ENCODE peak calls at places on chromosome 5, in six cellular contexts. H is IMR-90, L is H1, K is trophoblast cell, Q is neuronal stem cell, G is mesenchymal stem cell. V is an unnamed sample.

GRCh38 chr5:179906795-179907569 is 715 bp downstream of the TBC1D9B start:
- DNase-seq in L (peak), Q (no peak), H (peak), G (peak), K (no peak), V (peak)

GRCh38 chr5:127290946-127291763 is 559 bp downstream of the MEGF10 start:
- DNase-seq in L (no peak), H (no peak), Q (no peak), K (no peak), G (no peak), V (no peak)

GRCh38 chr5:77152441-77152840 is 58.0 kb upstream of the PDE8B start:
- DNase-seq in K (no peak), G (no peak), Q (no peak), L (no peak), H (no peak), V (no peak)

GRCh38 chr5:99176186-99176585 is 247.4 kb upstream of the CHD1 start:
- DNase-seq in Q (no peak), G (peak), L (no peak), H (no peak), K (peak), V (no peak)

GRCh38 chr5:158599132-158599531 is 500.6 kb downstream of the EBF1 start:
- DNase-seq in H (peak), K (no peak), L (no peak), G (no peak), Q (no peak), V (no peak)

GRCh38 chr5:80156156-80156555 is 99.7 kb downstream of the SERINC5 start:
- DNase-seq in L (no peak), Q (no peak), G (peak), K (no peak), H (peak), V (no peak)

GRCh38 chr5:159581502-159582249 is 251.4 kb upstream of the IL12B start:
- DNase-seq in G (peak), K (no peak), H (peak), L (no peak), Q (no peak), V (no peak)

GRCh38 chr5:78975035-78975434 is 10.1 kb downstream of the ARSB start:
- DNase-seq in Q (no peak), H (no peak), L (no peak), G (no peak), K (no peak), V (no peak)

GRCh38 chr5:154129013-154129412 is 61.5 kb upstream of the GALNT10 start:
- DNase-seq in Q (no peak), G (no peak), H (no peak), K (no peak), L (no peak), V (no peak)

GRCh38 chr5:177325868-177326381 is 14.2 kb upstream of the MXD3 start:
- DNase-seq in H (no peak), L (no peak), Q (no peak), G (no peak), K (peak), V (no peak)

GRCh38 chr5:96565843-96566242 is 96.3 kb upstream of the CAST start:
- DNase-seq in Q (no peak), G (peak), K (no peak), H (peak), L (no peak), V (no peak)

GRCh38 chr5:6598351-6598900 is 34.4 kb downstream of the NSUN2 start:
- DNase-seq in H (peak), Q (no peak), K (no peak), G (no peak), L (no peak), V (no peak)

GRCh38 chr5:56481147-56481997 is 248.2 kb upstream of the ANKRD55 start:
- DNase-seq in Q (peak), K (peak), G (peak), H (peak), L (peak), V (peak)

GRCh38 chr5:132431682-132432081 is 58.9 kb downstream of the IRF1 start:
- DNase-seq in L (no peak), H (no peak), K (no peak), G (no peak), Q (no peak), V (no peak)

GRCh38 chr5:93385665-93386064 is 195.4 kb downstream of the NR2F1-AS1 start:
- DNase-seq in G (no peak), H (peak), Q (no peak), L (no peak), K (no peak), V (no peak)

GRCh38 chr5:584846-585245 is 27.3 kb upstream of the CEP72 start:
- DNase-seq in G (no peak), Q (no peak), K (no peak), L (no peak), H (no peak), V (no peak)

GRCh38 chr5:88145603-88146467 is 122.8 kb downstream of the TMEM161B start:
- DNase-seq in L (peak), G (peak), H (no peak), K (peak), Q (peak), V (peak)

GRCh38 chr5:25459082-25459481 is 814.3 kb upstream of the CDH10 start:
- DNase-seq in G (no peak), K (no peak), H (no peak), L (no peak), Q (no peak), V (no peak)

GRCh38 chr5:94778299-94778698 is 159.8 kb downstream of the SLF1 start:
- DNase-seq in H (no peak), Q (no peak), K (no peak), G (no peak), L (no peak), V (peak)

GRCh38 chr5:108259306-108259705 is 122.6 kb downstream of the FBXL17 start:
- DNase-seq in L (no peak), G (peak), K (peak), Q (no peak), H (peak), V (no peak)

DNA sequence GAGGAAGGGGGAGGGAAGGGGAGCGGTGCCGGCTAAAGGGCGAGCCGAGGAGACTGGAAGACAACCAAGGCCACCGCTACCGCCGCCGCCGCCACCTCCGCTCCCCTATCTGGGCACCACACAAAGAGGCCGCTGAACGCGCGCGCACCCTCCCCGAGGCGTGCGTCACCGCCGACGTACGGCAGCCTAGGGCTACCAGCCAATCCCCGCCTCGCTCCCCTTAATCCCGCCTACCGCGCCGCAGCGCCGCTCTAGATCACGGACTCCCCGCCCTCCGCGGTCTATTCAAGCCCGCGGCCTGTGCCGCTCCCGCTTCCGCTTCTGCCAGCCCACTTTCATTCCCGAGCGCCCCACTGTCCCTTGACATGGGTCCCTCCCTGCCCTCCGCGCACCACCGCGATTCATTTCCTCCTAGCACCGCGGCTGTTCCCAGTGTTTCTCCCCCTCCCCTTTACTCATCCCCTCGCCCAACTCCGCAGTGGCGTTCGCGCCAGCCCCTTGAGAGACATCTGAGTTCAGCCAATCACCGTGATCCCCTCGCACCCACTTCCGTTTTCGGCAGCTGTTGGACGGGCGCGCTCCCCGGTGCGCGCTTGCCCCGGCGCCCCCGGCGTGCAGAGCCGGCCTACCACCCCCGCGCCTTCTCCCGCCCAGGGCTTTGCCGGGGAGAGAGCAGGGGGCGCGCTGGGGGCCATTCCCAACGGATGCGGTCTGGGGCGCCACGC is at the start of gene HNRNPA0:
- DNase-seq in Q (peak), L (peak), G (peak), H (peak), K (peak), V (peak)
- H2AK5ac ChIP-seq in Q (peak), L (peak), G (peak), H (peak), K (peak), V (no peak)

GRCh38 chr5:125200842-125201373 is 454.5 kb upstream of the ZNF608 start:
- DNase-seq in G (peak), K (no peak), L (no peak), Q (no peak), H (no peak), V (no peak)

GRCh38 chr5:125199373-125199772 is 452.9 kb upstream of the ZNF608 start:
- DNase-seq in L (no peak), Q (no peak), G (no peak), K (no peak), H (no peak), V (no peak)

GRCh38 chr5:125203039-125203438 is 456.6 kb upstream of the ZNF608 start:
- DNase-seq in H (no peak), G (no peak), L (no peak), Q (no peak), K (no peak), V (no peak)

GRCh38 chr5:125199968-125200841 is 453.8 kb upstream of the ZNF608 start:
- DNase-seq in H (no peak), Q (no peak), G (peak), L (no peak), K (no peak), V (peak)

GRCh38 chr5:125202353-125202752 is 455.9 kb upstream of the ZNF608 start:
- DNase-seq in K (no peak), H (no peak), Q (no peak), G (no peak), L (no peak), V (no peak)
- H3K14ac ChIP-seq in K (no peak), H (no peak), Q (no peak), G (no peak), L (no peak), V (no peak)

DNA sequence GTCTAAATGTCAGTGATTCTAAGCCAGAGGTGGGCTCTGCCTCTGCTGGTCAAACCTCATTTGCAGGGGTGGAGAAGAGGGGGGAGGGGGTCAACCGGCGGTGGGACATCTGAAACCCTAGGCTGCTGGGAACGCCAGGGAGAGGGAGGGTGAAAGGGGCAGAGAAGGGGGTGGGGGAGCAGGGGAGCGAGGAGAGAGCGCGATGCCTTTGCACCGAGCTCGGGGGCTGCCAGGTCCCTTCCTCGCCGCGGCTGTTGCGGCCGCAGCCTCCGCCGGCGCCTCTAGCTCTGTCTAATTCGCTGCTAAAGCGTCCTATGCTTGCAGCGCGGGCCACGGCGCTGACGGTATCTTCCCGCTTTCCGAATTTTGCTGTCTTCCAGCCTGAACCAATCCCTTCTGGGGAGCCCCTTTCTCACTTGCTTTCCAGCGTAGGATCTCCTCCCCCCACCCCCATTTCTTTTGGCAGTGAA is at the start of gene FGF10:
- DNase-seq in K (no peak), G (peak), H (no peak), L (no peak), Q (peak), V (peak)
- H3K27ac ChIP-seq in K (no peak), G (no peak), H (no peak), L (no peak), Q (peak), V (no peak)

DNA sequence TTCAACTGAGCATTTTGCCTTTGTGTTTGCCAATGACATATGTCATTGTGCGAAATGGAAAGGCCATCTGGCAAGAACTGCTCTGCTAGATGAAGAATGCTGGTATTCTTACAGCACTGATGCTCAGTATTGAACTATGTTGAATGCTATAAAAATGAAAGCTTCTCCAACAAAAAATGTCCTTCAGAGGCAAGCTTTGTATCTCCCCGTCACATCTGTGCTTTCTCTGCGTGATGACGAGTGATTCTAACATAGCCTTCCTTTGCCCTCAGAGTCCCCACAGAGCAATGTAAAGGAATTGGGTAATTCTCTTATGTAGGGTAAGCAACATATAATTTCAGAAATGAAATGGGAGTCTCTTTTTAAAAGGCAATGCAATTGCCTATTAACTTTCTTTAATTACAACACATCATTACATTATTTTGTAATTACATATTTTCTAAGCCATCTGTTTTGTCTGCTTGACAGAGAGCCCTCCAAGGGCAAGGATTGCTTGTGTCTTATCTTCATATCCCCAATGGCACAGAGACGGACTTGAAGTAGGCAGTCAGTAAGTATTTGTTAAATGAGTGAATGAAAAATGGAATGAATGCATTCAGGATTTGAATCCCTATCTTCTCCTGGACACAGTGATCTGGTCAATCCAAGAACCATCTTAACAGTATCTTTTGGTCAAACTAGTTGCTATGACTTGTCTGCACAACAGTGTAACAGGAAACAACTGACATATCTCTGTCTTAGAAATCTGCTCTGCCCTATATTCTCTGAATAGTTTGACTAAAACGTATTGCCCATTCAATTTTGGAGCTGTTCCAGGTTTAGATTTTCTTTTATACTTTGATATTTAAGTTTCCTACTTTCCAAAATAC is 46.1 kb downstream of the ENC1 start:
- DNase-seq in K (peak), H (peak), L (no peak), G (peak), Q (no peak), V (no peak)
- H2AK5ac ChIP-seq in K (peak), H (no peak), L (no peak), G (no peak), Q (no peak), V (no peak)

DNA sequence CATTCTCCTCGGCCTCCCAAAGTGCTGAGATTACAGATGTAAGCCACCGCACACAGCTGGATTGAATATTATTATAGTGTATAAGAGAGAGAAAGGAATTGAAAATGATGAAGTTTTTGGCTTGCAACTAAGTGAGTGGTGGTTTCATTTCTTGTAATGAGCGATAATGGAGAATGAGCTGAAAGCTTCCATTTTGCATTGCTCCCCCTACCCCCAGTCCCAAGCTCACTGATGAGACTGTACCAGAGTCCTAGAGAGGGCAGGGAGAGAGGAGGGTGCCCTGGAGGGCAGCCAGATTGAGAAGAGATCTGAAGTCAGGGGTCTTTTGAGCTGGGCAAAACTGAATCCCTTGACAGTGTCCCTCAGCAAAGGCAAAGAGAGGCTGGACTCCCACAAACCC is 38.5 kb upstream of the CTNNA1 start:
- DNase-seq in H (no peak), G (no peak), Q (no peak), L (no peak), K (no peak), V (no peak)
- H3K14ac ChIP-seq in H (no peak), G (no peak), Q (no peak), L (no peak), K (no peak), V (no peak)

GRCh38 chr5:42566658-42567313 is 143.5 kb downstream of the GHR start:
- DNase-seq in H (no peak), L (no peak), K (no peak), G (no peak), Q (no peak), V (no peak)
- H3K27ac ChIP-seq in H (no peak), L (no peak), K (no peak), G (no peak), Q (no peak), V (no peak)

DNA sequence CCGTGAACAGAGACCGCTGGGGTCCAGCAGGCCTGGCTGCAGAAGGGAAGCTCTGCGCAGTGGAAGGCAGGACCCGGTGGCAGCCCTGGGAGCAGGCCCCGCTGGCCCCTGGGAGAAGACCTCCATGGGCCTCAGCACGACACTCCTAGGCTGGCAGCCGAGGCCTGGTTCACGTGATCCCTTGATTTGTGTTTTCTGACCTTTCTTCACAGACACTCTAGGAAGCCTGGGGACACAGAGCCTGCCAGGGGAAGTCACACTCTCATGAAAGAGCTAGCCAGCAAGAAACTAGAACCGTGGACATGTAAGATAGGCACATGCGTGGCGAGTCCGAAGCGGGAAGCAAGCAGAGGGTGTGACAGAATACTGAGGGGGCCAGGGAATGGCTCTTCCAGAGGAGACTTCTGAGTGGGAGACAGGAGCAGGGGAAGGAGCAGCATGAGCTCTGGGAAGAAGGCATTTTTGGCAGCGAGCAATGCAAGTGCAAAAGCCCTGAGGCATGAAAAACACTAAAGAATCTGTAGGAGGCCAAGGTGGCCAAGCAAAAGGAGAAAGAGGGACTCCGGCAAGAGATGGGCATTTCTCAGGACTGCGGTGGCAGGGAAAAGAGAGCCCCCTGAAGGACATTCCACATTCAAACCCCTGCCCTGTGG is 26.6 kb upstream of the IL17B start:
- DNase-seq in H (no peak), Q (no peak), K (no peak), G (peak), L (no peak), V (no peak)
- H2AK5ac ChIP-seq in H (peak), Q (peak), K (peak), G (peak), L (no peak), V (no peak)

GRCh38 chr5:39668980-39669379 is 244.2 kb upstream of the DAB2 start:
- DNase-seq in K (no peak), G (no peak), H (no peak), Q (no peak), L (no peak), V (no peak)

GRCh38 chr5:39671421-39672110 is 246.8 kb upstream of the DAB2 start:
- DNase-seq in Q (no peak), G (no peak), K (no peak), H (no peak), L (no peak), V (no peak)

GRCh38 chr5:39674209-39675082 is 249.7 kb upstream of the DAB2 start:
- DNase-seq in K (no peak), H (no peak), Q (no peak), L (no peak), G (no peak), V (no peak)

GRCh38 chr5:39670955-39671354 is 246.2 kb upstream of the DAB2 start:
- DNase-seq in G (no peak), H (no peak), L (no peak), Q (no peak), K (no peak), V (no peak)

DNA sequence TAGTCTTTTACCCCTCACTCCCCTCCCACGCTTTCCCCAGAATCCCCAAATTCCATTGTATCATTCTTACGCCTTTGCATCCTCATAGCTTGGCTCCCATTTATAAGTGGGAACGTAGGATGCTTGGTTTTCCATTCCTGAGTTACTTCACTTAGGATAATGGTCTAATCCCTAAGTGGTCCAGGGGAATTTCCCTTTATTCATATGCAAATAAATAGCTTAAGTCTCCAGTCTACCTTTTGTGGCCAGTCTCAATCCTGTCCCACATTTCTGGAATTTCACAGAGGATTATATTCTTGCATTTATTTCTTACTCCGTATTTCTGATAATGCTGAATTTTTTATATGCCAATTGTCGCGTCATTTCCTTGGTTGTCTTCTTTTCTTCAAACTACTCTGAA is 245.6 kb upstream of the DAB2 start:
- DNase-seq in K (no peak), Q (peak), G (no peak), L (no peak), H (no peak), V (no peak)
- H3K14ac ChIP-seq in K (no peak), Q (no peak), G (no peak), L (no peak), H (no peak), V (no peak)

GRCh38 chr5:145982572-145983314 is 46.4 kb downstream of the SH3RF2 start:
- DNase-seq in H (peak), G (no peak), Q (no peak), L (no peak), K (no peak), V (no peak)
- H3K27ac ChIP-seq in H (no peak), G (no peak), Q (no peak), L (no peak), K (no peak), V (no peak)

DNA sequence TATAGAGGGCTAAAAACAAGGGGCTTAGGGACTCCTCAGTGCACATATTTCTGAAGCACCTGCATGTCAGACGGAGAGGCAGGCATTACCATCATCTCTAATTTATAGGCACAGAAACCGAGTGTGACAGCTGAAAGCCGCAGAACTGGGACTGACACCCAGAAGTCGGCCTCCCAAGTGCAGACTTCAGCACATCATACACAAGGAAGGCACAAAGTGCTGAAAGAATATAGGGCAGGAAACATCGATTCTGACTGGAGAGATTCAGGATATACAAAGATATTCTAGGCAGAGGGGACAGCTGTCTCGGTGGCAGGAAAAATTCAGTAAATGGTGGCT is 11.2 kb downstream of the MRPS27 start:
- DNase-seq in G (no peak), H (no peak), L (no peak), K (no peak), Q (no peak), V (no peak)
- H2AK5ac ChIP-seq in G (peak), H (peak), L (no peak), K (peak), Q (no peak), V (no peak)

V was measured in H9.